ENCODE peak calls at places on chromosomes 4 and X, in four cellular contexts. One of them, this sample, is unnamed.

GRCh38 chr4:173522160-173522873 is 7.7 kb downstream of the HAND2 start:
- DNase-seq in AG09319: peak
- DNase-seq in AG04449: peak
- DNase-seq in A549: no peak
- DNase-seq in this sample: peak

GRCh38 chrX:68929332-68930150 is 100.7 kb downstream of the EFNB1 start:
- DNase-seq in AG04449: no peak
- DNase-seq in A549: peak
- DNase-seq in AG09319: no peak
- DNase-seq in this sample: no peak

GRCh38 chr4:109067509-109068205 is 234.8 kb downstream of the COL25A1 start:
- DNase-seq in A549: no peak
- DNase-seq in AG04449: no peak
- DNase-seq in AG09319: no peak
- DNase-seq in this sample: no peak

GRCh38 chrX:125736008-125736729 is 416.5 kb downstream of the TEX13C start:
- DNase-seq in AG09319: no peak
- DNase-seq in A549: no peak
- DNase-seq in AG04449: no peak
- DNase-seq in this sample: no peak

GRCh38 chr4:100208964-100209363 is 18.7 kb upstream of the DDIT4L start:
- DNase-seq in A549: peak
- DNase-seq in AG04449: no peak
- DNase-seq in AG09319: no peak
- DNase-seq in this sample: no peak

GRCh38 chr4:55136634-55137033 is 11.2 kb upstream of the KDR start:
- DNase-seq in AG04449: no peak
- DNase-seq in AG09319: no peak
- DNase-seq in A549: no peak
- DNase-seq in this sample: no peak

GRCh38 chr4:2060578-2061207 is 1.6 kb downstream of the NAT8L start:
- DNase-seq in A549: no peak
- DNase-seq in AG04449: no peak
- DNase-seq in AG09319: no peak
- DNase-seq in this sample: peak

GRCh38 chrX:72540318-72540717 is 32.3 kb downstream of the HDAC8 start:
- DNase-seq in AG09319: peak
- DNase-seq in A549: peak
- DNase-seq in AG04449: no peak
- DNase-seq in this sample: no peak

GRCh38 chrX:12999422-12999821 is 24.5 kb downstream of the TMSB4X start:
- DNase-seq in AG04449: no peak
- DNase-seq in A549: no peak
- DNase-seq in AG09319: no peak
- DNase-seq in this sample: no peak

GRCh38 chr4:55312491-55313101 is 33.4 kb upstream of the SRD5A3 start:
- DNase-seq in AG09319: peak
- DNase-seq in A549: peak
- DNase-seq in AG04449: no peak
- DNase-seq in this sample: peak

DNA sequence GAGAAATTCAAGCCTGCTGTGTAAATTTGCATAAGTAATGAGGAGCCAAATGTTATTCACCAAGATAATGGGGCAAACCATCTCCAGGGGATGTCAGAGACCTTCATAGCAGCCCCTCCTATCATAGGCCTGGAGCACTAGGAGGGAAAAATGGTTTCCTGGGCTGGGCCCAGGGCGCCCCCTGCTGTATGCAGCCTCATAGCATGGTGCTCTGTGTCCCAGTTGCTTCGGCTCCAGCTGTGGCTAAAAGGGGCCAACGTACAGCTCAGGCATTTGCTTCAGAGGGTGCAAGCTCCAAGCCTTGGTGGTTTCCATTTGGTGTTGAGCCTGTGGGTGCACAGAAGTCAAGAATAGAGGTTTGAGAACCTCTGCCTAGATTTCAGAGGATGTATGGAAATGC is 859.3 kb downstream of the RPA4 start:
- DNase-seq in A549: peak
- DNase-seq in AG04449: no peak
- DNase-seq in AG09319: no peak
- DNase-seq in this sample: peak
- TF ChIP-seq CTCF in A549: no peak
- TF ChIP-seq CTCF in AG04449: no peak
- TF ChIP-seq CTCF in AG09319: peak
- TF ChIP-seq CTCF in this sample: no peak

GRCh38 chr4:183758735-183759447 is 99.8 kb downstream of the TRAPPC11 start:
- DNase-seq in A549: no peak
- DNase-seq in AG09319: no peak
- DNase-seq in AG04449: no peak
- DNase-seq in this sample: no peak

GRCh38 chr4:183757105-183757504 is 98.0 kb downstream of the TRAPPC11 start:
- DNase-seq in A549: no peak
- DNase-seq in AG04449: no peak
- DNase-seq in AG09319: no peak
- DNase-seq in this sample: no peak

GRCh38 chr4:183760326-183760725 is 101.2 kb downstream of the TRAPPC11 start:
- DNase-seq in A549: peak
- DNase-seq in AG04449: no peak
- DNase-seq in AG09319: no peak
- DNase-seq in this sample: no peak

DNA sequence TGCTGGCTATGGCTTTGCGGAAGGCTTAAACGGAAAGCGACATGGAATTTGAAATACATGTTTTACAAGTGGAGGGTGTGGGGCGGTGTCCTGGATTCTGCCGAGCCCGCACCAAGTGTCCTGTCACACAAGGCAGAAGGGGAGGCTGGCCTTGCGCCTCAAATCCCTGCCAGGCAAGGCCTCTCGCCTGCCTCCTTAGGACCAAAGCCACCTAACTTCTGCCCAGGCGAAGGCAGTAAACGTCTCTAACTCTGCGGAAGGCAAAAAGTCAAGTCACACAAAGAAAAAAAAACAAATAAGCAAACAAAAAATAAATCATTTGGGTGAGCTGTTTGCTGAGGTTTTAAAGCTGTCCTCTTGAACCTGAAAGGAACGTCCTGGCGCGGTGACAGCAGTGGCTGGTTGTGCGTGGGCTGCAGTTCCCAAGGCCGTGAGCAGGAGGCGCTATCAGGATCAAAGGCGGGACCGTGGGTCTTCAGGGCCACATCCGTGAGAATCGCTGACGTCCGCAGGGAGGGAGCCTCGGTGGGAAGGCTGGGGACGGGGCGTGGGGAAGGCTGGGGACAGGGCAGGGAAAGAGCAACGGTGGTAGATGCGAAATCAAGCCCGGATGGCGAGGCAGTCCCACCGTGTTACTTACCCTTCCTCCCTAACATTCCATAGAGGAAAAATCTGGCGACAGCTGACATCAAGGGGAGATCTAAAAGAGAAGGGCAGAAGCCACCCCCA is 99.1 kb downstream of the TRAPPC11 start:
- DNase-seq in AG04449: no peak
- DNase-seq in A549: peak
- DNase-seq in AG09319: no peak
- DNase-seq in this sample: peak
- TF ChIP-seq CTCF in AG04449: peak
- TF ChIP-seq CTCF in A549: no peak
- TF ChIP-seq CTCF in AG09319: no peak
- TF ChIP-seq CTCF in this sample: peak

DNA sequence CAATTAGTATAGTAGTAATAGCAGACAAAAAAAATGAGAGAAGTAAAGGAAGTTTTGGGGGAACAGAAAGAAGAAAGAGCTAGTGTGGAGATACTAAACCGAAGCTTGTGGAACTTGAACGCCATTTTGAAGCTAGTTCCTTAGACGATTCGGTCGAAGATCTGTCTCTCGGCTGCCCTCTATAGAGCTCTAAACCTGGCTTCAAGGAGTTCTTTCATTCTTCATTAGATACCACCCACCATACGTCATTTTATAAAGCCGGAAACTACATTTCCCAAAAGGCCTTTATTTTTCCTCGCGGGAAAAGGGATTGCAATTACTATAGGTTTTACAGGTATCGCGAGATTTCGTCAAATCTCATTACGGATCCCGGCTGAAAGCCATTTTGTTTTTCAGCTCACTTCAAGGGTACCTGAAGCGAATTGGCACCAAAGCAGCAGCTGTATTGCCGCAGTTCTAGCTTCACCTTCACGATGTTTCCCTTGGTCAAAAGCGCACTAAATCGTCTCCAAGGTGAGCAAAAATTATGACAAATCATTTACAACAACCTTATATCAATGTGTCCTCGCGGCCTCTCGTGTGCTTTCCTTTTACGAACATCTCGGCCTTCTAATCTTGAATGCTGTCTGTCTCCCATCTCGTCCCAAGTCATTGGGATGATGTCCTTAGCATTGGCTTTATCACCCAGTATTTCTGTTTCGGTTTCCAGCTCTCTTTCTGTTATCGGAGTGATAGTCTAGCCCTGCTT is at the start of gene COX7B:
- DNase-seq in AG09319: peak
- DNase-seq in A549: peak
- DNase-seq in AG04449: peak
- DNase-seq in this sample: peak
- TF ChIP-seq CTCF in AG09319: peak
- TF ChIP-seq CTCF in A549: peak
- TF ChIP-seq CTCF in AG04449: peak
- TF ChIP-seq CTCF in this sample: no peak

DNA sequence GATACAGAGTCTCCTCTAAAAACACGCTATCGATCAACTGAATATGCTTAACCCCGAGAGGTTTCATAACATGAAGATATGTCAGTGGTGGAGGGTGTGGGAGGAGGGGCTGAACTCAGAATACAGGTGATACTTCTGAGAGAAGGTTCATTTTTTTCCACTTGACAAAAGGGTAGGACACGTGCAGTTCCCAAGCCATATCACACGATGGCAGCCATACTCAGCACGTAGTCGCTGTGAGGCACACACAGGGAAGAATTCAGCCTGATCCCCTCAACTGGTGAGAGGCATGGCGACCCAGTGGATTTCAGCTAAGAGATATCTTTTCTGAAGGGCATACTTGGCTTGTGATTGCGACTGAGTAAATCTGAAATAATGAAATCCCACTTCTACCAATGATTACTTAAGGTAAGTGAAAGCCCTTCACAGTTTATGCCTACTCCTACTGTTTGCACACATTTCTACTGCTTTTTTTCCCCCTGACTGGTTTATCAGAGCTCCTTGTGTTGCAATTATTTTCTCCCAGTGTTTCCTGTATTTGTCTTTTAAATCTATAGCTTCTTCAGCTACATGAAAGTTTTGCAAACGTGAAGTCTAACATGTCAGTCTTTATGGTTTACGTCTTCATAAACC is 133.1 kb downstream of the CORIN start:
- DNase-seq in AG09319: no peak
- DNase-seq in A549: peak
- DNase-seq in AG04449: no peak
- DNase-seq in this sample: peak
- TF ChIP-seq CTCF in AG09319: peak
- TF ChIP-seq CTCF in A549: no peak
- TF ChIP-seq CTCF in AG04449: peak
- TF ChIP-seq CTCF in this sample: peak

GRCh38 chr4:139584019-139584418 is 28.0 kb upstream of the SETD7 start:
- DNase-seq in A549: no peak
- DNase-seq in AG09319: no peak
- DNase-seq in AG04449: no peak
- DNase-seq in this sample: no peak

GRCh38 chr4:139585468-139585867 is 29.4 kb upstream of the SETD7 start:
- DNase-seq in A549: no peak
- DNase-seq in AG04449: no peak
- DNase-seq in AG09319: no peak
- DNase-seq in this sample: no peak

GRCh38 chr4:139581096-139581495 is 25.1 kb upstream of the SETD7 start:
- DNase-seq in AG04449: no peak
- DNase-seq in AG09319: no peak
- DNase-seq in A549: no peak
- DNase-seq in this sample: no peak

GRCh38 chr4:139584784-139585183 is 28.8 kb upstream of the SETD7 start:
- DNase-seq in AG04449: no peak
- DNase-seq in AG09319: no peak
- DNase-seq in A549: no peak
- DNase-seq in this sample: no peak

GRCh38 chr4:139582044-139582443 is 26.0 kb upstream of the SETD7 start:
- DNase-seq in AG04449: no peak
- DNase-seq in AG09319: no peak
- DNase-seq in A549: no peak
- DNase-seq in this sample: no peak
- TF ChIP-seq CTCF in AG04449: peak
- TF ChIP-seq CTCF in AG09319: peak
- TF ChIP-seq CTCF in A549: peak
- TF ChIP-seq CTCF in this sample: no peak

GRCh38 chr4:58209576-58209975 is 1099.4 kb upstream of the IGFBP7 start:
- DNase-seq in AG09319: no peak
- DNase-seq in A549: no peak
- DNase-seq in AG04449: no peak
- DNase-seq in this sample: no peak

GRCh38 chr4:58216461-58216860 is 1106.3 kb upstream of the IGFBP7 start:
- DNase-seq in AG04449: no peak
- DNase-seq in AG09319: no peak
- DNase-seq in A549: no peak
- DNase-seq in this sample: no peak

GRCh38 chr4:58214376-58214775 is 1104.2 kb upstream of the IGFBP7 start:
- DNase-seq in AG09319: no peak
- DNase-seq in AG04449: no peak
- DNase-seq in A549: no peak
- DNase-seq in this sample: no peak
- TF ChIP-seq CTCF in AG09319: no peak
- TF ChIP-seq CTCF in AG04449: no peak
- TF ChIP-seq CTCF in A549: no peak
- TF ChIP-seq CTCF in this sample: no peak

This sample was measured in nephron progenitor cell.